ENCODE peak calls at places on chromosomes 16 and 17, in eight cellular contexts. Y is heart right ventricle, D is lower lobe of right lung, H is right cardiac atrium, P is right atrium auricular region, J is stomach, T is neural progenitor cell, K is fibroblast of lung. C is an unnamed sample. For H3K4me1 and H3K9me3, the result is how much of the 10 kb centered on the place peaks cover.

GRCh38 chr17:78532311-78532710 is 44.9 kb downstream of the DNAH17 start:
- DNase-seq in K (no peak), D (no peak), Y (no peak), J (no peak), T (no peak), P (no peak), H (no peak), C (no peak)

GRCh38 chr16:15897834-15898254 is 9.4 kb upstream of the CEP20 start:
- DNase-seq in Y (no peak), H (no peak), D (no peak), T (no peak), J (no peak), K (peak), P (no peak), C (peak)

GRCh38 chr17:69335018-69335417 is 8.1 kb upstream of the ABCA5 start:
- DNase-seq in P (no peak), J (no peak), T (no peak), K (peak), D (no peak), H (no peak), Y (no peak), C (peak)

GRCh38 chr16:48592839-48593429 is 17.0 kb downstream of the N4BP1 start:
- DNase-seq in H (no peak), P (no peak), K (no peak), D (no peak), T (peak), J (no peak), Y (no peak), C (no peak)

GRCh38 chr17:68709995-68710780 is 109.0 kb upstream of the FAM20A start:
- DNase-seq in J (no peak), T (no peak), D (no peak), K (peak), H (no peak), P (no peak), Y (no peak), C (peak)

GRCh38 chr16:34078697-34079096 is 619.3 kb downstream of the TP53TG3F start:
- DNase-seq in P (no peak), Y (no peak), D (no peak), K (peak), T (no peak), H (no peak), J (no peak), C (no peak)

GRCh38 chr16:30357715-30358576 is 2.8 kb upstream of the CD2BP2 start:
- DNase-seq in P (no peak), H (peak), D (no peak), T (no peak), Y (no peak), K (no peak), J (no peak), C (no peak)

GRCh38 chr17:46763416-46763815 is 55.1 kb downstream of the WNT3 start:
- DNase-seq in Y (no peak), J (peak), D (no peak), K (no peak), T (no peak), P (peak), H (no peak), C (no peak)

GRCh38 chr17:6187836-6188235 is 117.7 kb downstream of the WSCD1 start:
- DNase-seq in H (no peak), K (no peak), T (no peak), D (no peak), P (no peak), Y (no peak), J (no peak), C (peak)

GRCh38 chr16:588889-589657 is 793 bp upstream of the RAB40C start:
- DNase-seq in Y (peak), J (peak), P (peak), H (peak), K (peak), T (peak), D (peak), C (peak)

GRCh38 chr16:1028056-1028455 is 44.5 kb upstream of the SSTR5 start:
- DNase-seq in Y (no peak), K (no peak), T (no peak), J (no peak), D (no peak), P (no peak), H (no peak), C (no peak)

GRCh38 chr17:80791758-80792284 is 199.8 kb upstream of the CHMP6 start:
- DNase-seq in P (peak), D (no peak), H (peak), J (peak), Y (peak), T (no peak), K (peak), C (peak)

GRCh38 chr16:57106767-57107166 is 14.4 kb downstream of the CPNE2 start:
- DNase-seq in J (no peak), H (peak), P (no peak), K (no peak), T (no peak), D (no peak), Y (peak), C (no peak)

GRCh38 chr16:17019366-17019765 is 451.4 kb downstream of the XYLT1 start:
- DNase-seq in Y (no peak), T (no peak), H (no peak), D (no peak), K (no peak), P (no peak), J (no peak), C (no peak)

GRCh38 chr17:50203086-50203485 is 1.7 kb upstream of the COL1A1 start:
- DNase-seq in K (peak), H (peak), J (no peak), P (no peak), Y (no peak), T (no peak), D (no peak), C (peak)

GRCh38 chr16:13973321-13974023 is 53.5 kb downstream of the ERCC4 start:
- DNase-seq in Y (no peak), K (no peak), H (no peak), D (no peak), J (no peak), T (no peak), P (no peak), C (no peak)

GRCh38 chr16:2752850-2753522 is 548 bp downstream of the SRRM2 start:
- DNase-seq in J (peak), H (peak), K (peak), P (peak), Y (peak), D (peak), T (peak), C (peak)

GRCh38 chr16:16982614-16983013 is 488.1 kb downstream of the XYLT1 start:
- DNase-seq in K (no peak), Y (no peak), T (no peak), J (no peak), P (no peak), H (no peak), D (no peak), C (no peak)

GRCh38 chr17:73203135-73203787 is 10.4 kb downstream of the COG1 start:
- DNase-seq in Y (no peak), T (no peak), H (no peak), D (no peak), J (peak), K (no peak), P (no peak), C (no peak)

GRCh38 chr16:31130899-31131298 is 4.6 kb downstream of the PRSS8 start:
- DNase-seq in D (peak), H (peak), J (peak), T (no peak), Y (no peak), K (no peak), P (no peak), C (no peak)

GRCh38 chr17:62705116-62705515 is 77.6 kb downstream of the MRC2 start:
- DNase-seq in P (no peak), K (no peak), Y (peak), D (no peak), T (peak), J (peak), H (no peak), C (no peak)

GRCh38 chr17:34025179-34025551 is 229.9 kb upstream of the CCL2 start:
- DNase-seq in Y (no peak), P (no peak), D (no peak), K (no peak), T (no peak), H (no peak), J (peak), C (no peak)

GRCh38 chr17:3030096-3030495 is 33.3 kb downstream of the OR1D5 start:
- DNase-seq in Y (peak), H (peak), P (no peak), J (no peak), D (peak), K (peak), T (no peak), C (peak)

GRCh38 chr17:43217614-43218087 is 6.0 kb downstream of the TMEM106A start:
- DNase-seq in Y (no peak), H (no peak), P (no peak), D (no peak), K (no peak), J (no peak), T (no peak), C (no peak)

GRCh38 chr16:84007946-84008345 is 34.6 kb downstream of the SLC38A8 start:
- DNase-seq in D (no peak), Y (no peak), P (no peak), T (no peak), J (no peak), H (peak), K (no peak), C (no peak)

GRCh38 chr16:3949287-3949686 is 68.8 kb upstream of the CREBBP start:
- DNase-seq in P (no peak), T (no peak), J (no peak), Y (peak), K (no peak), D (no peak), H (peak), C (no peak)

GRCh38 chr17:10123093-10123492 is 75.3 kb downstream of the GAS7 start:
- DNase-seq in D (no peak), Y (no peak), J (no peak), T (no peak), K (no peak), P (no peak), H (no peak), C (no peak)
- H3K4me1 ChIP-seq in D (half or more), Y (half or more), J (under half), T (under half), K (under half), P (half or more), H (under half), C (under half)

DNA sequence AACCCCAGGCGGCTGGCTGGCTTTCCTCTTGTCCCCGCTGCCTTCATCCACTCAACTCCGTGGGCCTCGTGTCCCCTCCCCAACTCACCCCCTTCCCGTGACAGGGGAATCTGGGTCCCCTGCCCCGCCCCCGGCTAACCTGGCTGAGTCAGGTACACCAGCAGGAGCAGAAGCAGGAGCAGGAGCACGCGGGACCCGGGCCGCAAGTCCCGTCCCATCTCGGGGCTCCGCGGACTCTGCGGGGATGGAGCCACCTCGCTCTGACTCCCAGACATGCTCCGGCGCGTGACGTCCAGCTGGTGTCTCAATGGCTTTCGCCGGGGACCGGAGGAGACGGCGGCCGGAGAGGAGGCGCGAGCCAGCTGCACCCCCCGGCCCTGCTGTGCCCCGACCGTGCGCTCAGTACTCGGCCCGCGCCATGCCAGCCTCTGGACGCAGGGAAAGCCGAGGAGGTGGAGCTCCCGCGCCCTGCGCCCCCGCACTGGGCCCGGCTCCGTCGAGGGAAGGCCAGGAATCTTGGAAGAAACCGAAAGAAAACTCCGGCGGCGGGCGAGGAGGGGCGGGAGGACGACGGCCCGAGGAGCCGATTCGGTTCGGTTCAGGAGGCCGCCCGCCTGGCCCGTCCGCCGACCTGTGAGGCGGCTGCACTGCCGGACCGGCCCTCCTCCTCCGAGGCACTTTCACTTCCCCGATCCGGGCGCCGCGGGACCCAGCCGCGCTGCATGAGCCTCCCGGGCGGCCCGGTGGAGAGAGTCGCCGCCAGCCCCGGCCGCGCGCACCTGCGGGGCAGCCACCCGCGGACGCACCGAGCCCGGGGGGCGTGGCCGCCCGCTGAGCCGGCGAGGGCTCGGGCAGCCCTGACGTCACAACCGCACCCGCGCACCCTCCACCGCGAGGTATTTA is at the start of the genes CXCL16 and ZMYND15:
- DNase-seq in J (peak), T (peak), D (peak), Y (peak), P (no peak), K (peak), H (peak), C (peak)
- H3K4me3 ChIP-seq in J (peak), T (peak), D (peak), Y (peak), P (peak), K (peak), H (peak), C (peak)

GRCh38 chr16:35141303-35141702 is 1681.9 kb downstream of the TP53TG3F start:
- DNase-seq in T (no peak), J (no peak), H (no peak), P (no peak), Y (no peak), K (no peak), D (no peak), C (no peak)
- H3K9me3 ChIP-seq in T (under half), J (under half), H (under half), P (under half), Y (under half), K (under half), D (under half), C (under half)

GRCh38 chr17:49078248-49078647 is 54.3 kb upstream of the B4GALNT2 start:
- DNase-seq in P (no peak), Y (no peak), J (no peak), T (no peak), K (no peak), H (no peak), D (no peak), C (no peak)
- H3K4me1 ChIP-seq in P (under half), Y (under half), J (under half), T (under half), K (under half), H (under half), D (under half), C (under half)

GRCh38 chr16:78235876-78236275 is 136.4 kb downstream of the WWOX start:
- DNase-seq in D (no peak), K (no peak), J (no peak), P (no peak), Y (no peak), H (no peak), T (no peak), C (no peak)
- H3K4me3 ChIP-seq in D (no peak), K (no peak), J (no peak), P (no peak), Y (no peak), H (no peak), T (no peak), C (no peak)